ENCODE peak calls at places on chromosomes 13 and 19, in six cellular contexts. L is stimulated activated CD8-positive, alpha-beta memory T cell treated with anti-CD3 and anti-CD28 coated beads, Interleukin-7, amount 100 ng/mL, for 1 hour; Y is stimulated activated CD4-positive, alpha-beta T cell treated with anti-CD3 and anti-CD28 coated beads, Interleukin-2, amount 100 ng/mL, for 48 hours; V is NCI-H2029; C is CD8-positive, alpha-beta T cell; H is ureter. K is an unnamed sample.

GRCh38 chr19:51194527-51195315 is 30.2 kb upstream of the CD33 start:
- DNase-seq in L (no peak), Y (no peak), V (no peak), C (no peak), H (no peak), K (no peak)

GRCh38 chr19:33412617-33413425 is 39.3 kb downstream of the CEBPG start:
- DNase-seq in L (no peak), Y (no peak), V (no peak), C (no peak), H (no peak), K (no peak)

GRCh38 chr19:29478578-29479565 is 46.9 kb upstream of the VSTM2B start:
- DNase-seq in L (no peak), Y (no peak), V (no peak), C (peak; percentile 42), H (peak; percentile 41), K (no peak)

GRCh38 chr13:26300140-26300539 is 46.2 kb downstream of the CDK8 start:
- DNase-seq in L (no peak), Y (no peak), V (no peak), C (no peak), H (no peak), K (no peak)

GRCh38 chr19:1259206-1259872 is 9.8 kb upstream of the CIRBP start:
- DNase-seq in L (no peak), Y (peak; percentile 57), V (no peak), C (peak; percentile 84), H (no peak), K (peak; percentile 77)

GRCh38 chr13:27170221-27170520 is 1.4 kb downstream of the USP12 start:
- DNase-seq in L (no peak), Y (no peak), V (no peak), C (no peak), H (no peak), K (no peak)

GRCh38 chr13:51451467-51452390 is 1.1 kb downstream of the INTS6 start:
- DNase-seq in L (peak; percentile 44), Y (peak; percentile 66), V (peak; percentile 19), C (peak; percentile 85), H (peak; percentile 87), K (peak; percentile 30)

GRCh38 chr19:576768-577438 is 4.5 kb downstream of the BSG start:
- DNase-seq in L (no peak), Y (no peak), V (no peak), C (no peak), H (no peak), K (no peak)

GRCh38 chr13:46126074-46126473 is 21.2 kb upstream of the CPB2 start:
- DNase-seq in L (no peak), Y (no peak), V (no peak), C (no peak), H (no peak), K (no peak)

GRCh38 chr19:3163230-3163886 is 15.2 kb upstream of the S1PR4 start:
- DNase-seq in L (peak; percentile 42), Y (peak; percentile 66), V (peak; percentile 15), C (peak; percentile 85), H (no peak), K (peak; percentile 82)

GRCh38 chr19:35144600-35145436 is 1.8 kb downstream of the FXYD7 start:
- DNase-seq in L (no peak), Y (no peak), V (peak; percentile 27), C (no peak), H (peak; percentile 83), K (peak; percentile 84)

GRCh38 chr19:49393871-49394270 is 5.8 kb downstream of the KASH5 start:
- DNase-seq in L (no peak), Y (no peak), V (no peak), C (no peak), H (no peak), K (no peak)

GRCh38 chr13:114339779-114340534 is 25.7 kb downstream of the CHAMP1 start:
- DNase-seq in L (no peak), Y (no peak), V (peak; percentile 50), C (peak; percentile 59), H (no peak), K (no peak)

GRCh38 chr19:13095934-13096890 is 6.4 kb downstream of the LYL1 start:
- DNase-seq in L (no peak), Y (no peak), V (no peak), C (no peak), H (no peak), K (peak; percentile 63)

GRCh38 chr19:7197760-7198696 is 96.2 kb downstream of the INSR start:
- DNase-seq in L (peak; percentile 81), Y (peak; percentile 86), V (peak; percentile 93), C (peak; percentile 94), H (peak; percentile 93), K (peak; percentile 79)

GRCh38 chr19:8585057-8585893 is 8.0 kb upstream of the MYO1F start:
- DNase-seq in L (no peak), Y (no peak), V (no peak), C (no peak), H (no peak), K (peak; percentile 53)

GRCh38 chr13:23631676-23632622 is 61.7 kb downstream of the TNFRSF19 start:
- DNase-seq in L (no peak), Y (no peak), V (no peak), C (no peak), H (no peak), K (no peak)

GRCh38 chr13:28613562-28613961 is 45.4 kb upstream of the POMP start:
- DNase-seq in L (no peak), Y (no peak), V (no peak), C (no peak), H (no peak), K (no peak)

GRCh38 chr13:45674908-45675307 is 27.2 kb upstream of the CBY2 start:
- DNase-seq in L (no peak), Y (no peak), V (peak; percentile 8), C (no peak), H (no peak), K (no peak)